ENCODE peak calls at places on chromosomes 4 and X, in ten cellular contexts. V is CD4-positive, alpha-beta T cell; R is heart right ventricle; J is ecto neural progenitor cell; H is fibroblast of mammary gland; G is HT1080; K is activated CD4-positive, alpha-beta T cell treated with anti-CD3 and anti-CD28 coated beads for 1 hour; Z is effector memory CD4-positive, alpha-beta T cell; T is ovary; O is CD8-positive, alpha-beta memory T cell. P is an unnamed sample.

GRCh38 chr4:25088342-25088952 is 57.7 kb upstream of the LGI2 start:
- DNase-seq in V (no peak), R (peak), J (no peak), H (peak), G (no peak), K (no peak), Z (no peak), T (peak), O (no peak), P (peak)

GRCh38 chr4:123361195-123361861 is 35.3 kb upstream of the SPRY1 start:
- DNase-seq in V (no peak), R (no peak), J (no peak), H (peak), G (peak), K (no peak), Z (no peak), T (no peak), O (no peak), P (peak)

GRCh38 chr4:80183196-80184052 is 13.9 kb upstream of the PRDM8 start:
- DNase-seq in V (peak), R (peak), J (no peak), H (peak), G (peak), K (no peak), Z (peak), T (peak), O (peak), P (no peak)

GRCh38 chrX:20530319-20530979 is 263.7 kb upstream of the RPS6KA3 start:
- DNase-seq in V (peak), R (peak), J (peak), H (peak), G (peak), K (peak), Z (no peak), T (no peak), O (peak), P (peak)

GRCh38 chrX:130100180-130100579 is 10.1 kb downstream of the ELF4 start:
- DNase-seq in V (no peak), R (peak), J (no peak), H (peak), G (no peak), K (no peak), Z (no peak), T (peak), O (no peak), P (peak)

GRCh38 chr4:92825785-92826184 is 522.0 kb downstream of the GRID2 start:
- DNase-seq in V (no peak), R (no peak), J (no peak), H (no peak), G (no peak), K (no peak), Z (no peak), T (no peak), O (no peak), P (no peak)

GRCh38 chr4:25915359-25915716 is 1.3 kb downstream of the SMIM20 start:
- DNase-seq in V (no peak), R (peak), J (no peak), H (peak), G (no peak), K (no peak), Z (no peak), T (peak), O (no peak), P (peak)

GRCh38 chr4:113781439-113782040 is 20.0 kb upstream of the CAMK2D start:
- DNase-seq in V (no peak), R (no peak), J (no peak), H (peak), G (no peak), K (no peak), Z (no peak), T (no peak), O (no peak), P (peak)

GRCh38 chr4:11769425-11769824 is 340.7 kb upstream of the HS3ST1 start:
- DNase-seq in V (no peak), R (peak), J (no peak), H (peak), G (peak), K (no peak), Z (no peak), T (peak), O (no peak), P (no peak)

GRCh38 chr4:11338990-11339782 is 89.5 kb downstream of the HS3ST1 start:
- DNase-seq in V (no peak), R (no peak), J (no peak), H (no peak), G (no peak), K (no peak), Z (no peak), T (no peak), O (no peak), P (no peak)

GRCh38 chrX:13938053-13938765 is 91.5 kb downstream of the GEMIN8 start:
- DNase-seq in V (no peak), R (peak), J (peak), H (no peak), G (no peak), K (no peak), Z (no peak), T (peak), O (no peak), P (no peak)

GRCh38 chr4:88928852-88929251 is 128.1 kb downstream of the FAM13A start:
- DNase-seq in V (no peak), R (no peak), J (no peak), H (no peak), G (no peak), K (no peak), Z (no peak), T (no peak), O (no peak), P (no peak)

GRCh38 chrX:148928803-148929202 is 428.4 kb downstream of the AFF2 start:
- DNase-seq in V (no peak), R (no peak), J (no peak), H (peak), G (peak), K (no peak), Z (no peak), T (no peak), O (no peak), P (peak)

GRCh38 chrX:48918644-48919340 is at the start of gene PIM2:
- DNase-seq in V (peak), R (peak), J (peak), H (peak), G (no peak), K (peak), Z (peak), T (peak), O (peak), P (peak)

GRCh38 chr4:155906554-155907247 is 3.2 kb downstream of the TDO2 start:
- DNase-seq in V (no peak), R (peak), J (no peak), H (peak), G (peak), K (no peak), Z (no peak), T (no peak), O (no peak), P (peak)

GRCh38 chr4:2800691-2801596 is 8.1 kb downstream of the SH3BP2 start:
- DNase-seq in V (no peak), R (peak), J (peak), H (peak), G (no peak), K (no peak), Z (no peak), T (peak), O (peak), P (peak)

GRCh38 chr4:76658231-76659102 is 223.4 kb downstream of the SHROOM3 start:
- DNase-seq in V (no peak), R (no peak), J (no peak), H (peak), G (peak), K (no peak), Z (no peak), T (no peak), O (no peak), P (peak)

GRCh38 chrX:9535101-9535500 is 70.2 kb downstream of the TBL1X start:
- DNase-seq in V (no peak), R (no peak), J (no peak), H (no peak), G (peak), K (no peak), Z (no peak), T (no peak), O (no peak), P (no peak)

GRCh38 chrX:9357500-9358139 is 107.2 kb upstream of the TBL1X start:
- DNase-seq in V (no peak), R (no peak), J (no peak), H (no peak), G (no peak), K (no peak), Z (no peak), T (no peak), O (no peak), P (no peak)

GRCh38 chr4:94525993-94526740 is 74.4 kb downstream of the PDLIM5 start:
- DNase-seq in V (no peak), R (no peak), J (no peak), H (peak), G (no peak), K (no peak), Z (no peak), T (no peak), O (no peak), P (peak)

GRCh38 chr4:36758312-36758690 is 476.9 kb downstream of the DTHD1 start:
- DNase-seq in V (no peak), R (no peak), J (no peak), H (no peak), G (peak), K (no peak), Z (no peak), T (no peak), O (no peak), P (no peak)

GRCh38 chr4:147828361-147828760 is 96.5 kb downstream of the ARHGAP10 start:
- DNase-seq in V (no peak), R (no peak), J (no peak), H (peak), G (no peak), K (no peak), Z (no peak), T (no peak), O (no peak), P (peak)

GRCh38 chr4:48780867-48781219 is 764 bp upstream of the FRYL start:
- DNase-seq in V (peak), R (peak), J (no peak), H (peak), G (peak), K (peak), Z (peak), T (no peak), O (peak), P (peak)

GRCh38 chr4:25970691-25971427 is 56.8 kb downstream of the SMIM20 start:
- DNase-seq in V (no peak), R (no peak), J (peak), H (no peak), G (peak), K (no peak), Z (no peak), T (no peak), O (no peak), P (peak)

GRCh38 chrX:3286196-3286920 is 60.1 kb downstream of the MXRA5 start:
- DNase-seq in V (no peak), R (no peak), J (no peak), H (peak), G (peak), K (no peak), Z (no peak), T (no peak), O (no peak), P (peak)

P was measured in choroid plexus epithelial cell.